ENCODE peak calls at places on chromosomes 5 and 9, in eight cellular contexts. I is memory B cell; G is NCI-H1105 treated with DMSO at 0.1 percent for 48 hours; B is stimulated activated CD8-positive, alpha-beta memory T cell treated with anti-CD3 and anti-CD28 coated beads, Interleukin-15, amount 100 ng/mL, for 24 hours; N is effector CD4-positive, alpha-beta T cell; E is GM23248; M is fibroblast of the conjunctiva; W is stimulated activated CD4-positive, alpha-beta T cell treated with anti-CD3 and anti-CD28 coated beads, Interleukin-4, amount 100 ng/mL, for 24 hours. F is an unnamed sample.
A peak's percentile ranks its signal among the peaks of the same experiment; 100 is the strongest.

GRCh38 chr5:130871346-130872086 is 293.5 kb downstream of the HINT1 start:
- DNase-seq in E (peak; percentile 42), M (peak; percentile 73), G (peak; percentile 0), B (no peak), W (peak; percentile 59), N (peak; percentile 20), I (peak; percentile 35), F (peak; percentile 56)

GRCh38 chr9:109815366-109815947 is 35.5 kb downstream of the PALM2AKAP2 start:
- DNase-seq in G (no peak), N (no peak), W (no peak), M (no peak), B (no peak), I (no peak), E (peak; percentile 71), F (peak; percentile 42)

GRCh38 chr5:127652952-127653611 is 4.2 kb downstream of the CTXN3 start:
- DNase-seq in E (no peak), M (no peak), I (no peak), N (no peak), G (no peak), W (no peak), B (no peak), F (no peak)

GRCh38 chr5:96699186-96699820 is 37.1 kb downstream of the CAST start:
- DNase-seq in M (no peak), B (no peak), W (no peak), N (no peak), G (no peak), I (no peak), E (peak; percentile 40), F (peak; percentile 41)

GRCh38 chr5:103587185-103587748 is 24.7 kb upstream of the NUDT12 start:
- DNase-seq in I (no peak), M (peak; percentile 29), G (peak; percentile 79), W (no peak), N (no peak), B (no peak), E (peak; percentile 34), F (peak; percentile 33)

GRCh38 chr5:176702952-176703641 is 55.8 kb downstream of the TSPAN17 start:
- DNase-seq in N (no peak), G (no peak), B (no peak), W (no peak), M (no peak), I (no peak), E (no peak), F (no peak)

GRCh38 chr5:73030995-73031394 is 75.2 kb downstream of the FCHO2 start:
- DNase-seq in B (no peak), W (no peak), M (peak; percentile 12), E (peak; percentile 94), N (no peak), G (no peak), I (no peak), F (peak; percentile 84)

GRCh38 chr5:14153071-14153864 is 10.1 kb downstream of the TRIO start:
- DNase-seq in B (no peak), M (no peak), W (no peak), G (no peak), I (no peak), N (no peak), E (no peak), F (no peak)

GRCh38 chr9:69379250-69379982 is 54.4 kb downstream of the ENTREP1 start:
- DNase-seq in E (peak; percentile 56), B (no peak), G (no peak), W (no peak), N (no peak), M (peak; percentile 2), I (no peak), F (peak; percentile 50)

GRCh38 chr5:81038495-81038894 is 78.3 kb downstream of the RASGRF2 start:
- DNase-seq in B (no peak), N (no peak), I (no peak), G (no peak), W (no peak), M (no peak), E (no peak), F (no peak)

GRCh38 chr5:5198111-5198510 is 58.0 kb downstream of the ADAMTS16 start:
- DNase-seq in W (no peak), N (no peak), I (no peak), M (no peak), E (peak; percentile 39), B (no peak), G (no peak), F (no peak)

GRCh38 chr5:77734885-77735284 is 41.3 kb downstream of the TBCA start:
- DNase-seq in N (no peak), I (no peak), G (no peak), W (no peak), B (no peak), M (no peak), E (no peak), F (no peak)

GRCh38 chr9:133813749-133814585 is 75.8 kb upstream of the SARDH start:
- DNase-seq in E (no peak), I (peak; percentile 49), M (no peak), B (no peak), N (no peak), G (no peak), W (no peak), F (no peak)

GRCh38 chr5:21654-22233 is 70.2 kb upstream of the PLEKHG4B start:
- DNase-seq in B (no peak), N (no peak), I (no peak), W (no peak), E (peak; percentile 51), G (no peak), M (no peak), F (no peak)

GRCh38 chr5:145531038-145531734 is 304.0 kb downstream of the PRELID2 start:
- DNase-seq in W (no peak), G (no peak), B (no peak), M (peak; percentile 23), E (peak; percentile 56), I (no peak), N (no peak), F (peak; percentile 58)

GRCh38 chr9:109855540-109855939 is 75.5 kb downstream of the PALM2AKAP2 start:
- DNase-seq in B (no peak), W (no peak), E (no peak), I (no peak), G (no peak), N (no peak), M (no peak), F (no peak)

GRCh38 chr5:102014371-102014770 is 281.7 kb downstream of the SLCO4C1 start:
- DNase-seq in W (no peak), B (no peak), E (no peak), I (no peak), N (no peak), G (no peak), M (no peak), F (no peak)

GRCh38 chr5:149206524-149207141 is 65.0 kb upstream of the AFAP1L1 start:
- DNase-seq in M (no peak), B (no peak), G (no peak), I (no peak), W (no peak), N (no peak), E (no peak), F (no peak)

GRCh38 chr5:156431956-156432829 is 105.2 kb downstream of the SGCD start:
- DNase-seq in B (no peak), G (no peak), M (no peak), E (no peak), W (no peak), N (no peak), I (no peak), F (no peak)

GRCh38 chr5:181217111-181217804 is 5.8 kb upstream of the TRIM41 start:
- DNase-seq in M (no peak), G (no peak), B (no peak), E (peak; percentile 86), N (peak; percentile 60), W (peak; percentile 69), I (no peak), F (peak; percentile 52)